ENCODE peak calls at places on chromosomes 3 and 15, in four cellular contexts. One of them, this sample, is unnamed.

GRCh38 chr15:64865998-64866520 is 24.3 kb downstream of the PLEKHO2 start:
- DNase-seq in IMR-90: peak
- DNase-seq in GM10248: no peak
- DNase-seq in neural crest cell: no peak
- DNase-seq in this sample: no peak

GRCh38 chr3:69086133-69086722 is 1.5 kb downstream of the ARL6IP5 start:
- DNase-seq in GM10248: no peak
- DNase-seq in neural crest cell: no peak
- DNase-seq in IMR-90: peak
- DNase-seq in this sample: no peak

GRCh38 chr3:181709537-181710279 is 2.0 kb upstream of the SOX2 start:
- DNase-seq in GM10248: no peak
- DNase-seq in IMR-90: peak
- DNase-seq in neural crest cell: peak
- DNase-seq in this sample: no peak

GRCh38 chr3:46845860-46846623 is 17.2 kb downstream of the MYL3 start:
- DNase-seq in GM10248: peak
- DNase-seq in IMR-90: peak
- DNase-seq in neural crest cell: no peak
- DNase-seq in this sample: peak

GRCh38 chr15:43748376-43748775 is 2.1 kb downstream of the PDIA3 start:
- DNase-seq in GM10248: no peak
- DNase-seq in IMR-90: peak
- DNase-seq in neural crest cell: no peak
- DNase-seq in this sample: no peak

GRCh38 chr15:73051402-73051810 is 857 bp upstream of the NEO1 start:
- DNase-seq in IMR-90: no peak
- DNase-seq in neural crest cell: no peak
- DNase-seq in GM10248: no peak
- DNase-seq in this sample: no peak

GRCh38 chr3:69866988-69867720 is 127.9 kb downstream of the MITF start:
- DNase-seq in neural crest cell: no peak
- DNase-seq in IMR-90: peak
- DNase-seq in GM10248: no peak
- DNase-seq in this sample: no peak

GRCh38 chr3:133328373-133328772 is 71.5 kb upstream of the BFSP2 start:
- DNase-seq in neural crest cell: no peak
- DNase-seq in IMR-90: no peak
- DNase-seq in GM10248: no peak
- DNase-seq in this sample: no peak

GRCh38 chr15:77915261-77915960 is 162.1 kb downstream of the TBC1D2B start:
- DNase-seq in neural crest cell: no peak
- DNase-seq in GM10248: no peak
- DNase-seq in IMR-90: no peak
- DNase-seq in this sample: no peak

GRCh38 chr3:20040476-20041196 is 390 bp downstream of the KAT2B start:
- DNase-seq in IMR-90: peak
- DNase-seq in neural crest cell: peak
- DNase-seq in GM10248: peak
- DNase-seq in this sample: peak

GRCh38 chr15:76140069-76140454 is 80.3 kb downstream of the TMEM266 start:
- DNase-seq in GM10248: no peak
- DNase-seq in IMR-90: no peak
- DNase-seq in neural crest cell: no peak
- DNase-seq in this sample: no peak

GRCh38 chr15:47384316-47384715 is 333.0 kb upstream of the SEMA6D start:
- DNase-seq in GM10248: no peak
- DNase-seq in IMR-90: peak
- DNase-seq in neural crest cell: no peak
- DNase-seq in this sample: no peak

GRCh38 chr3:30042274-30042859 is 564.0 kb upstream of the TGFBR2 start:
- DNase-seq in GM10248: peak
- DNase-seq in IMR-90: peak
- DNase-seq in neural crest cell: peak
- DNase-seq in this sample: peak

GRCh38 chr3:128435058-128435457 is 31.6 kb downstream of the DNAJB8 start:
- DNase-seq in IMR-90: no peak
- DNase-seq in neural crest cell: no peak
- DNase-seq in GM10248: no peak
- DNase-seq in this sample: no peak

GRCh38 chr15:90219421-90220141 is 14.2 kb downstream of the CIB1 start:
- DNase-seq in neural crest cell: peak
- DNase-seq in GM10248: peak
- DNase-seq in IMR-90: no peak
- DNase-seq in this sample: peak

GRCh38 chr15:40353697-40354096 is 2.9 kb downstream of the PHGR1 start:
- DNase-seq in IMR-90: no peak
- DNase-seq in neural crest cell: no peak
- DNase-seq in GM10248: no peak
- DNase-seq in this sample: no peak

GRCh38 chr15:67103869-67104268 is 38.5 kb downstream of the SMAD3 start:
- DNase-seq in GM10248: no peak
- DNase-seq in IMR-90: no peak
- DNase-seq in neural crest cell: no peak
- DNase-seq in this sample: no peak

GRCh38 chr15:67104453-67104852 is 39.1 kb downstream of the SMAD3 start:
- DNase-seq in IMR-90: no peak
- DNase-seq in GM10248: no peak
- DNase-seq in neural crest cell: no peak
- DNase-seq in this sample: no peak

GRCh38 chr15:67106764-67107013 is 41.3 kb downstream of the SMAD3 start:
- DNase-seq in neural crest cell: no peak
- DNase-seq in GM10248: no peak
- DNase-seq in IMR-90: no peak
- DNase-seq in this sample: no peak

GRCh38 chr15:67105991-67106763 is 40.8 kb downstream of the SMAD3 start:
- DNase-seq in GM10248: no peak
- DNase-seq in IMR-90: no peak
- DNase-seq in neural crest cell: no peak
- DNase-seq in this sample: no peak

DNA sequence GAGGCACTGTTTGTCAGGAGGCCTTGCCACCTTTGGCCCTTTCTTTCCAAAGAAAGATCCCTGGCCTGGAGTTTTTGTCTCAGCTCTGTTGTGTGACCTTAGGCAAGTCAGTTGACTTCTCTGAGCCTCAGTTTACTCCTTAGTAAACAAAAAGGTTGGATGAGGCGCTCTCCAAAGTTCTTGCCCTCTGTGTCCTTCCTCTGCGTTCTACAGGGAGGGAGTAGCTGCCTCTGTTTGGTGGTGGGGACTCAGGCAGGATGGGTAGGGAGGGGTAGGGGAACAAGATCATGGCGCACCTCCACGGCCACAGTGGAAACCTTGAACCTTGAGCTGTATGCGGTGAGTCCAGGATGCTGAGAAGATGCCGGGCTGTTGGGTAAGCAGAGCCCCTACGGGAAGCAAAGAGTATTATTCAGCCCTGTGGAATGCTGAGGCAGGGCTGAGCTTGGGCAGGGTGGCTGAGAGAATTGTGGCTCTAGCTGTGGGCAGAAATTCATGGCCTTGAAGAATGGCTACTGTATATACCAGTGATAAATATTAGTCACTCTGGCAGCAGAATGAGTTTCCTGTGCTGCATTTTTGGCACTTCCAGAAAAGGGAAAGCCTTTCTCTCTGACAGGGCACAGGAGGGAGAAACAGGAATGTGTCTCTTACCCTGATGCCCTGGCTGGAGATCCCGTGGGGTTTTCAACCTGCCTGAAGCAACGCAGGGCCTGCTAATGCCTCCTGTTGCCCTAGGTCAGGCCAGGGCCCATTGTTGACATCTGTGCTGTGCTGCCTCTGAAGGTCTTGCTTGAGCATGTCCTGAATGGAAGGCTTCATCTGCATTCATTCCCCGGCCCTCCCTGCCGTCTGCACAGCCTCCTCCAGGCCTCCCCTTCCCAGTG is 39.9 kb downstream of the SMAD3 start:
- DNase-seq in IMR-90: peak
- DNase-seq in GM10248: no peak
- DNase-seq in neural crest cell: no peak
- DNase-seq in this sample: no peak
- TF ChIP-seq CTCF in IMR-90: no peak
- TF ChIP-seq CTCF in GM10248: no peak
- TF ChIP-seq CTCF in neural crest cell: no peak
- TF ChIP-seq CTCF in this sample: no peak

GRCh38 chr15:66007663-66008262 is 138.5 kb downstream of the RAB11A start:
- DNase-seq in IMR-90: no peak
- DNase-seq in neural crest cell: no peak
- DNase-seq in GM10248: no peak
- DNase-seq in this sample: no peak
- TF ChIP-seq CTCF in IMR-90: no peak
- TF ChIP-seq CTCF in neural crest cell: no peak
- TF ChIP-seq CTCF in GM10248: no peak
- TF ChIP-seq CTCF in this sample: no peak

DNA sequence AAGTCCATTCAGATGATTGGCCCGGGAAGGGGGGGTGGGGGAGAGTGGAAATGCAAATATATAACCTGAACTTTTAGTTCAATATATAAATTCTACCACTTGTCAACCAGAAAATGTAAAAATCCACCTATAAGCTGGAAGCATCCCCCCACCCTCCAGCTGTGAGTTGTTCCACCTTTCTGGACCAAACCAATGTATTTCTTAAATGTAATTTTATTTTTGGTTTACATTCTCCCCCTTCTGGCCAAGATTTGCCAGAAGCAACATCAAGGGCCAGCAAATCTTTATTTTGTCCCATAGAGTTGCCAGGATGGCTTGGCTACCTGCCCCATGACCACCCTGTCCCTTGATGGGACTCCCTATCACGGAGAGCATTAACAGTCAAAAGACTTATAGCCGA is 545.7 kb downstream of the TBL1XR1 start:
- DNase-seq in neural crest cell: no peak
- DNase-seq in IMR-90: no peak
- DNase-seq in GM10248: no peak
- DNase-seq in this sample: no peak
- TF ChIP-seq CTCF in neural crest cell: no peak
- TF ChIP-seq CTCF in IMR-90: no peak
- TF ChIP-seq CTCF in GM10248: no peak
- TF ChIP-seq CTCF in this sample: no peak

GRCh38 chr3:188349276-188349962 is 195.5 kb downstream of the LPP start:
- DNase-seq in GM10248: no peak
- DNase-seq in neural crest cell: no peak
- DNase-seq in IMR-90: no peak
- DNase-seq in this sample: no peak
- TF ChIP-seq CTCF in GM10248: no peak
- TF ChIP-seq CTCF in neural crest cell: no peak
- TF ChIP-seq CTCF in IMR-90: no peak
- TF ChIP-seq CTCF in this sample: no peak

GRCh38 chr3:154022603-154023002 is 98.6 kb upstream of the ARHGEF26 start:
- DNase-seq in neural crest cell: no peak
- DNase-seq in GM10248: no peak
- DNase-seq in IMR-90: no peak
- DNase-seq in this sample: no peak

GRCh38 chr3:154023148-154023547 is 98.0 kb upstream of the ARHGEF26 start:
- DNase-seq in IMR-90: no peak
- DNase-seq in neural crest cell: no peak
- DNase-seq in GM10248: no peak
- DNase-seq in this sample: no peak

GRCh38 chr3:154015307-154015706 is 105.9 kb upstream of the ARHGEF26 start:
- DNase-seq in GM10248: no peak
- DNase-seq in neural crest cell: no peak
- DNase-seq in IMR-90: no peak
- DNase-seq in this sample: no peak

DNA sequence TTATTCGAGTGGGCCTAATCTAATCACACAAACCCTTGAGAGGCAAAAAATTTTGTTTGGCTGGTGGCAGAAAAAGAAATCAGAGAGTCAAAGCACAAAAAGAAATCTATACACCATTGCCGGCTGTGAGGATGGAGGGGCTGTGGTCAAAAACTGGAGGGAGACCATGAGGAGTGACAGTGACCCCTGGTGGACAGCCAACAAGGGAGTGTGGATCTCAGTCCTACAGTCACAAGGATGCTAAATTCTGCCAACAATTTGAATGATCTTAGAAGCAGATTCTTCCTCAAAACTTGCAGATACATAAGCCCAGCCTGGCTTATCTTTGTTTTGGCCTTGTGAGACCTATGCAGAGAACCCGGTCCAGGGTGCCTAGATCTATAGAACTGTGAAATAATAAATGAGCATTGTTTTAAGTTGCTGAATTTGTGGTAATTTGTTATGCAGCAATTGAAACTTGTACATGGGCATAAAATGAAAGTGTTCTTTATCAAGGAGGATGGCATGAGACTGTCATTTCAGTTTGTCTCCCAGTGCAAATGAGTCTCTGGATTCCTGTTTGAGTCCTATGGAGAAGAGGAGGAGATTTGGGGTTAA is 103.0 kb upstream of the ARHGEF26 start:
- DNase-seq in GM10248: peak
- DNase-seq in IMR-90: peak
- DNase-seq in neural crest cell: peak
- DNase-seq in this sample: no peak
- TF ChIP-seq CTCF in GM10248: peak
- TF ChIP-seq CTCF in IMR-90: peak
- TF ChIP-seq CTCF in neural crest cell: peak
- TF ChIP-seq CTCF in this sample: peak

GRCh38 chr3:71581451-71581980 is 2.0 kb downstream of the FOXP1 start:
- DNase-seq in GM10248: no peak
- DNase-seq in IMR-90: no peak
- DNase-seq in neural crest cell: peak
- DNase-seq in this sample: peak
- TF ChIP-seq CTCF in GM10248: no peak
- TF ChIP-seq CTCF in IMR-90: peak
- TF ChIP-seq CTCF in neural crest cell: no peak
- TF ChIP-seq CTCF in this sample: no peak

DNA sequence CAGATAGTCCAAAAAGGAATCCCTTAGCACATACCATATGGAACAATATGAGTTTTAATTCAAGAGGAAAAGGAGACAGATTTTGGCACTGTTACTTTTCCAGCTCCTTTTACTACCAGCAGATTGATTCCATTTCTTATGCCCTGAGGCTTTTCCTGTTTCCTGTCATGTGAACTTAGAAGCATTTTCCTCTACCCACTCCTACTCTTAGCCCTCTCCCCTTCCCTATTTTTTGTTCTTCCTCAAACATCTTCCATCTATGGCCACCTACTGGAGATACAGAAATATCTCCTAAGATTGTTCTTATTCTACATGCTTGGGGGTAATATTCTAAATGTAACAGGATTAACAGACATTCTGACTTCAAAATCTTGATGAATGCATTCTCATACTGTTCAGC is 207.8 kb downstream of the CHST2 start:
- DNase-seq in neural crest cell: no peak
- DNase-seq in IMR-90: no peak
- DNase-seq in GM10248: no peak
- DNase-seq in this sample: no peak
- TF ChIP-seq CTCF in neural crest cell: no peak
- TF ChIP-seq CTCF in IMR-90: no peak
- TF ChIP-seq CTCF in GM10248: no peak
- TF ChIP-seq CTCF in this sample: no peak

GRCh38 chr3:207973-208372 is 11.4 kb downstream of the CHL1 start:
- DNase-seq in GM10248: no peak
- DNase-seq in neural crest cell: no peak
- DNase-seq in IMR-90: no peak
- DNase-seq in this sample: no peak
- TF ChIP-seq CTCF in GM10248: no peak
- TF ChIP-seq CTCF in neural crest cell: no peak
- TF ChIP-seq CTCF in IMR-90: no peak
- TF ChIP-seq CTCF in this sample: no peak

This sample was measured in B cell.